ENCODE peak calls at places on chromosome 20, in four cellular contexts. H is WTC11, F is K562, J is HepG2. B is an unnamed sample.

GRCh38 chr20:59438201-59438600 is 137.8 kb downstream of the EDN3 start:
- DNase-seq in H (no peak), J (no peak), F (no peak), B (no peak)

GRCh38 chr20:44017905-44018683 is 103.4 kb downstream of the TOX2 start:
- DNase-seq in F (peak; percentile 8), H (no peak), J (no peak), B (peak; percentile 68)

GRCh38 chr20:32456869-32457421 is 98.8 kb downstream of the ASXL1 start:
- DNase-seq in F (no peak), J (no peak), H (peak; percentile 86), B (peak; percentile 89)

GRCh38 chr20:10674684-10675455 is 1.1 kb upstream of the JAG1 start:
- DNase-seq in J (peak; percentile 84), H (peak; percentile 90), F (peak; percentile 42), B (peak; percentile 82)

GRCh38 chr20:17606001-17606400 is 36.1 kb downstream of the DSTN start:
- DNase-seq in H (no peak), F (no peak), J (no peak), B (no peak)

GRCh38 chr20:60956194-60956593 is 295.9 kb upstream of the CDH4 start:
- DNase-seq in H (no peak), J (no peak), F (no peak), B (no peak)

GRCh38 chr20:32336918-32337347 is 21.2 kb upstream of the ASXL1 start:
- DNase-seq in H (no peak), J (peak; percentile 86), F (peak; percentile 62), B (peak; percentile 33)

GRCh38 chr20:44495257-44495656 is 19.6 kb downstream of the TTPAL start:
- DNase-seq in H (no peak), J (peak; percentile 37), F (no peak), B (no peak)

GRCh38 chr20:59020938-59021551 is 1.8 kb downstream of the TUBB1 start:
- DNase-seq in J (no peak), F (peak; percentile 94), H (no peak), B (no peak)

GRCh38 chr20:48706116-48706656 is 121.6 kb downstream of the PREX1 start:
- DNase-seq in F (no peak), J (no peak), H (no peak), B (no peak)

GRCh38 chr20:44068311-44068710 is 118.7 kb downstream of the JPH2 start:
- DNase-seq in H (no peak), F (no peak), J (no peak), B (no peak)

GRCh38 chr20:23151008-23151703 is 65.0 kb upstream of the CD93 start:
- DNase-seq in F (no peak), H (no peak), J (no peak), B (no peak)
- TF ChIP-seq SP1 in F (no peak), H (no peak), J (no peak), B (no peak)

GRCh38 chr20:49948809-49949507 is 12.8 kb downstream of the RNF114 start:
- DNase-seq in H (no peak), F (no peak), J (peak; percentile 68), B (no peak)
- TF ChIP-seq ELF4 in H (no peak), F (no peak), J (no peak), B (no peak)

GRCh38 chr20:33925867-33926266 is 67.8 kb upstream of the RALY start:
- DNase-seq in J (no peak), F (no peak), H (no peak), B (no peak)
- TF ChIP-seq SP1 in J (no peak), F (no peak), H (no peak), B (no peak)

GRCh38 chr20:52945862-52946522 is 26.2 kb upstream of the TSHZ2 start:
- DNase-seq in H (no peak), F (no peak), J (no peak), B (no peak)
- TF ChIP-seq ELF4 in H (no peak), F (no peak), J (no peak), B (no peak)

GRCh38 chr20:46063151-46063550 is 26.6 kb downstream of the NCOA5 start:
- DNase-seq in F (no peak), J (no peak), H (no peak), B (no peak)

GRCh38 chr20:46063652-46064054 is 26.1 kb downstream of the NCOA5 start:
- DNase-seq in H (no peak), F (no peak), J (no peak), B (no peak)

GRCh38 chr20:46062621-46063020 is 27.1 kb downstream of the NCOA5 start:
- DNase-seq in F (no peak), H (no peak), J (no peak), B (no peak)

GRCh38 chr20:46060975-46061374 is 28.8 kb downstream of the NCOA5 start:
- DNase-seq in H (no peak), F (no peak), J (no peak), B (no peak)

GRCh38 chr20:46062151-46062550 is 27.6 kb downstream of the NCOA5 start:
- DNase-seq in F (no peak), J (no peak), H (no peak), B (no peak)
- TF ChIP-seq SP1 in F (no peak), J (no peak), H (no peak), B (no peak)

DNA sequence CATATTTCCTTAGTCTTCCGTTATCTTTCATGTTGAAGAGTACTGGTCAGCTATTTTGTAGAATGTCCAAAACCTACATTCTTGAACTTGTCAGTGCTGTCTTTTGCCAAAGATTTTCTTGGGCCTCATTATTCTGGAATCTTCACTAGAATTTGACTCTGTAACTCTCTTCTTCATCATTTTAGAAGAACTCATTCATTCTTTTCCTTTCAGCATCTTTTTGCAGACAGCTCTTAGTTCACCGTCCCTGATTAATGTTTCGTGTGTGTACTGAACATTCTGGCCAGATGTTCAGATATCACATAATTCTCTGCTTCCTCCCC is 9.5 kb downstream of the CTNNBL1 start:
- DNase-seq in H (no peak), F (no peak), J (no peak), B (no peak)
- TF ChIP-seq ELF4 in H (no peak), F (no peak), J (no peak), B (no peak)

B was measured in HEK293T.